ENCODE peak calls at places on chromosomes 12 and 14, in eight cellular contexts. S, R, X, Z, T, B, U and W are unnamed samples.

GRCh38 chr12:91335724-91336123 is 153.1 kb upstream of the DCN start:
- DNase-seq in S (no peak), R (no peak), X (no peak), Z (no peak), T (no peak), B (no peak), U (no peak), W (no peak)

GRCh38 chr12:2248087-2248900 is 195.5 kb downstream of the CACNA1C start:
- DNase-seq in S (no peak), R (no peak), X (peak), Z (no peak), T (no peak), B (peak), U (no peak), W (no peak)

GRCh38 chr12:8823565-8824300 is 1.3 kb downstream of the A2ML1 start:
- DNase-seq in S (peak), R (no peak), X (peak), Z (no peak), T (no peak), B (peak), U (peak), W (no peak)

GRCh38 chr14:61090432-61091216 is 109.6 kb downstream of the SLC38A6 start:
- DNase-seq in S (no peak), R (no peak), X (no peak), Z (no peak), T (no peak), B (no peak), U (no peak), W (no peak)

GRCh38 chr14:99146991-99147740 is 124.8 kb downstream of the BCL11B start:
- DNase-seq in S (no peak), R (no peak), X (no peak), Z (no peak), T (no peak), B (no peak), U (no peak), W (no peak)

GRCh38 chr14:71113376-71113775 is 206.1 kb downstream of the PCNX1 start:
- DNase-seq in S (peak), R (no peak), X (peak), Z (no peak), T (no peak), B (peak), U (no peak), W (no peak)

GRCh38 chr14:92754956-92755355 is 6.5 kb upstream of the LGMN start:
- DNase-seq in S (no peak), R (no peak), X (no peak), Z (no peak), T (no peak), B (no peak), U (no peak), W (no peak)

GRCh38 chr12:87171356-87171755 is 857.8 kb downstream of the C12orf50 start:
- DNase-seq in S (no peak), R (no peak), X (no peak), Z (no peak), T (no peak), B (no peak), U (no peak), W (no peak)

GRCh38 chr12:43856932-43857331 is 21.1 kb downstream of the TMEM117 start:
- DNase-seq in S (no peak), R (no peak), X (no peak), Z (no peak), T (no peak), B (no peak), U (no peak), W (no peak)

GRCh38 chr12:50732591-50732990 is 31.3 kb upstream of the ATF1 start:
- DNase-seq in S (peak), R (peak), X (peak), Z (no peak), T (no peak), B (peak), U (no peak), W (peak)

GRCh38 chr14:52015411-52016030 is 26.2 kb downstream of the RTRAF start:
- DNase-seq in S (no peak), R (no peak), X (no peak), Z (no peak), T (no peak), B (no peak), U (peak), W (no peak)

GRCh38 chr12:123101467-123102004 is 49.4 kb downstream of the PITPNM2 start:
- DNase-seq in S (no peak), R (no peak), X (no peak), Z (no peak), T (no peak), B (no peak), U (no peak), W (no peak)

GRCh38 chr12:116443706-116444589 is 115.2 kb upstream of the MAP1LC3B2 start:
- DNase-seq in S (no peak), R (no peak), X (no peak), Z (no peak), T (no peak), B (no peak), U (no peak), W (no peak)

GRCh38 chr14:101595887-101596721 is 34.8 kb downstream of the DIO3 start:
- DNase-seq in S (no peak), R (no peak), X (no peak), Z (no peak), T (no peak), B (no peak), U (no peak), W (no peak)

GRCh38 chr14:67331368-67332125 is 28.1 kb downstream of the ATP6V1D start:
- DNase-seq in S (no peak), R (no peak), X (peak), Z (no peak), T (no peak), B (no peak), U (no peak), W (no peak)

GRCh38 chr14:75969891-75970290 is 11.9 kb downstream of the TGFB3 start:
- DNase-seq in S (no peak), R (no peak), X (no peak), Z (no peak), T (no peak), B (no peak), U (no peak), W (no peak)

GRCh38 chr14:73753887-73754880 is 40.0 kb upstream of the PNMA1 start:
- DNase-seq in S (no peak), R (no peak), X (peak), Z (no peak), T (no peak), B (no peak), U (no peak), W (no peak)

GRCh38 chr12:116601933-116602809 is 43.0 kb downstream of the MAP1LC3B2 start:
- DNase-seq in S (peak), R (no peak), X (no peak), Z (no peak), T (no peak), B (no peak), U (no peak), W (no peak)

GRCh38 chr14:46580941-46581671 is 70.5 kb downstream of the RPL10L start:
- DNase-seq in S (peak), R (no peak), X (peak), Z (no peak), T (no peak), B (no peak), U (peak), W (no peak)

GRCh38 chr12:106417926-106418910 is 60.7 kb downstream of the POLR3B start:
- DNase-seq in S (peak), R (peak), X (peak), Z (no peak), T (no peak), B (peak), U (no peak), W (peak)

GRCh38 chr14:69784942-69785341 is 12.1 kb downstream of the SLC10A1 start:
- DNase-seq in S (no peak), R (no peak), X (no peak), Z (no peak), T (no peak), B (no peak), U (no peak), W (no peak)

GRCh38 chr12:13425766-13426165 is 229.2 kb downstream of the EMP1 start:
- DNase-seq in S (peak), R (peak), X (peak), Z (no peak), T (no peak), B (peak), U (no peak), W (peak)

GRCh38 chr14:40842816-40843215 is 763.9 kb upstream of the LRFN5 start:
- DNase-seq in S (no peak), R (no peak), X (no peak), Z (no peak), T (no peak), B (no peak), U (no peak), W (no peak)

GRCh38 chr12:121801601-121802484 is 2.0 kb upstream of the SETD1B start:
- DNase-seq in S (peak), R (no peak), X (no peak), Z (no peak), T (no peak), B (peak), U (no peak), W (no peak)

GRCh38 chr14:76947078-76947837 is 81.2 kb downstream of the IRF2BPL start:
- DNase-seq in S (peak), R (no peak), X (peak), Z (peak), T (peak), B (peak), U (peak), W (peak)

GRCh38 chr12:49555631-49556390 is 12.1 kb downstream of the MCRS1 start:
- DNase-seq in S (no peak), R (no peak), X (no peak), Z (no peak), T (no peak), B (no peak), U (no peak), W (no peak)

GRCh38 chr14:100317897-100318808 is 5.0 kb upstream of the SLC25A47 start:
- DNase-seq in S (peak), R (no peak), X (no peak), Z (peak), T (peak), B (peak), U (peak), W (no peak)

GRCh38 chr12:107992870-107993451 is 136.1 kb upstream of the WSCD2 start:
- DNase-seq in S (peak), R (no peak), X (no peak), Z (no peak), T (no peak), B (peak), U (peak), W (no peak)
- TF ChIP-seq CTCF in S (peak), R (peak), X (peak), Z (peak), T (no peak), B (peak), U (peak), W (peak)

DNA sequence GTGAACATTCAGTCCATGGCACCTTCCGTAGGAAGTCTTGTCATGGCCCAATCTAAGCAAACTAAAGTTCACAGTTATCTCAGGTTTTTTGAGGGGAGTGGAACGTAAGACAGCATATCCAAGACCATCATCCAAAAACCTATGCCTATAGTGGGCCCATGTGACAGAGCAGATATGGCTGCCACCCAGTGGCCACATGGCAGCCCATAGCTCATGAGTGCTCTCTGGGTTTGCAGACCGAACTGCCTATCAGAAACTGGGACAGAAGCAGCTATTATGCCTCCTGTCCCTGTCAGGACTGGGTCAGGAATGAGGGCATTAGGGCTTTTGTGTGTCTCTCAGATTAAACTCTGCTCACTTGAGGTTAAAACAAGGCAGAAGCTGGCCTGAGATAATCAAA is 503.7 kb downstream of the NRXN3 start:
- DNase-seq in S (no peak), R (no peak), X (no peak), Z (no peak), T (no peak), B (no peak), U (no peak), W (no peak)
- TF ChIP-seq CTCF in S (no peak), R (no peak), X (no peak), Z (no peak), T (no peak), B (no peak), U (no peak), W (no peak)

DNA sequence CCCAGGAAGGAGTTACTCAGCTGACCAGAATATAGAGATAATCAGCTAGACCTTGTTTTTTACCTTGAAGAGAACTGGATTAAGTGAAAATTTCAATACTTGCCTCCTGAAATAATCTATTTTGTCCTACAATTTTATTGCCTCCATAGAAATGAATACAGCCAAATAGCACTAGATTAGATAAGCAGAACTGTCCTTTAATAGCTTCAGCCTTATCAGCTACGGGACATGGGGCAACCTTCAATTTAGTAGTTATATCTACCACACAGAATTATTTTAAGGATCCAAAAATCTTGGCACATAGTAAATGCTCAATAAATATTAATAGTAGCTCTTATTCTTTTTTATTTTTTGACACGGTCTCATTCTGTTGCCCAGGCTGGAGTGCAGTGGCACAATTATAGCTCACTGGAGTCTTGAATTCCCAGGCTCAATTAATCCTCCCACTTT is 67.2 kb upstream of the PLEKHG3 start:
- DNase-seq in S (no peak), R (no peak), X (no peak), Z (no peak), T (no peak), B (no peak), U (no peak), W (no peak)
- TF ChIP-seq CTCF in S (no peak), R (no peak), X (peak), Z (peak), T (peak), B (no peak), U (peak), W (no peak)

GRCh38 chr12:77724367-77724957 is 106.2 kb upstream of the NAV3 start:
- DNase-seq in S (peak), R (no peak), X (peak), Z (no peak), T (no peak), B (peak), U (no peak), W (no peak)
- TF ChIP-seq CTCF in S (peak), R (peak), X (peak), Z (peak), T (no peak), B (peak), U (peak), W (peak)

DNA sequence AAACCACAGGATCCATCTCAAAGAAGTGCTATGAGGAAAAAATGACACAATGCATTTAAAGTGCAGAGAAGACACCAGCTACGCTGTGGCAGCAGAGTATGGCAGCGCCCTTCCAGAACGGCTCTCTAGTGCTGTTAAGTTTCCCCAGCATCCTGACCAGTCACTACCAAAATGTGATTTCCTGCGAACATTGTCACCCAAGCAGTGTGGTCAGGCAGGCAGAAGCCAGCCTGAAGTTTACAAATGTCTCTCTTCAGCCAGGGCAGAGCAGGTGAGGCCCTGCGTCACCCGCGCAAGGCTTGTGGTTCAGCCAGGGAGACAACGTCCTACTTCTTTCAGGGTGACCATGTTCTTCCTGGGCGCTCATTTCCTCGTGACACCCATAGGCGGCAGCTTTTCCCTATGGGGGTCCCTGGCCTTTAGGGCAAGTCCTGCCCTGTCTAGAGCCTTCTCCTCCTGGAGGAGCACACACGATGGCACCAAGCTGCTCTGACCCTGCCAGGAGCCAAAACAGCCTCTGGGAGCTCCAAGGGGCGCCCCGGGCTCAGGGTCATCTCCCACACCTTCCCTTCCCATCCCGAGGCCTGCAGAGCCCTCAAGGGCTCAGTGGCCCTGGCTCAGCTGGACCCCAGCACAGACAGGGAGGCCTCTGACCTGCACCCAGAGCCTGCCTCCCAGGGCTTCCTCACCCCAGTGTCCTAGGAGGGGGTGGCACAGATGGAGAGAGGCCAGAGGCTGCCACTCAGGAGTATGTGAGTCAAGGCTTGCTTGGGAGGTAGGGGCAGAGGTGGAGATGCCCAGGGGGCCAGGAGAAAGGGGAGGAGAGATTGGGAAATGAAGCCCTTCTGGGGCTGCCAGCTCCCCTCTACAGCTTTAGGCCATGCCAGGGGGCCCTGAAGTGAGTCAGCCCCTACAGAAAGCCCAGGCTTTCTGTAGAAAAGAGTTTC is 41.9 kb downstream of the PSMA6 start:
- DNase-seq in S (no peak), R (no peak), X (no peak), Z (no peak), T (peak), B (no peak), U (no peak), W (no peak)
- TF ChIP-seq CTCF in S (no peak), R (no peak), X (no peak), Z (no peak), T (no peak), B (no peak), U (no peak), W (no peak)

GRCh38 chr12:75725505-75726120 is 214.2 kb upstream of the KRR1 start:
- DNase-seq in S (peak), R (no peak), X (peak), Z (no peak), T (no peak), B (peak), U (no peak), W (no peak)
- TF ChIP-seq CTCF in S (peak), R (no peak), X (peak), Z (no peak), T (no peak), B (no peak), U (peak), W (no peak)

GRCh38 chr14:91484186-91484585 is 25.9 kb downstream of the PPP4R3A start:
- DNase-seq in S (no peak), R (no peak), X (no peak), Z (no peak), T (no peak), B (no peak), U (no peak), W (no peak)
- TF ChIP-seq CTCF in S (peak), R (no peak), X (peak), Z (no peak), T (no peak), B (no peak), U (peak), W (no peak)